ENCODE peak calls at places on chromosome 2, in ten cellular contexts. D is T-helper 1 cell; I is NCI-H2081; V is left cardiac atrium; P is osteocyte; O is stimulated activated naive CD4-positive, alpha-beta T cell; R is stimulated activated CD4-positive, alpha-beta T cell treated with anti-CD3 and anti-CD28 coated beads, Interleukin-1b, Interleukin-23, amount 100 ng/mL, for 24 hours; K is activated naive CD4-positive, alpha-beta T cell treated with anti-CD3 and anti-CD28 coated beads, Interleukin-2, amount 10 ng/mL, durations not matched to agents 7 days and 5 days; F is HTR-8/SVneo; N is GM04504. H is an unnamed sample.

GRCh38 chr2:113770929-113771328 is 14.5 kb upstream of the SLC35F5 start:
- DNase-seq in D (no peak), I (no peak), V (no peak), P (no peak), O (no peak), R (no peak), K (no peak), F (no peak), N (no peak), H (no peak)

GRCh38 chr2:10901160-10901559 is 10.6 kb upstream of the KCNF1 start:
- DNase-seq in D (no peak), I (no peak), V (no peak), P (no peak), O (no peak), R (no peak), K (no peak), F (peak), N (no peak), H (no peak)

GRCh38 chr2:160924936-160925353 is 235.3 kb upstream of the TANK start:
- DNase-seq in D (no peak), I (no peak), V (no peak), P (no peak), O (no peak), R (no peak), K (no peak), F (no peak), N (no peak), H (no peak)

GRCh38 chr2:17610521-17610920 is 70.0 kb downstream of the VSNL1 start:
- DNase-seq in D (no peak), I (no peak), V (peak), P (no peak), O (no peak), R (no peak), K (no peak), F (no peak), N (no peak), H (peak)

GRCh38 chr2:209340522-209340921 is 83.3 kb upstream of the MAP2 start:
- DNase-seq in D (no peak), I (no peak), V (no peak), P (no peak), O (no peak), R (no peak), K (no peak), F (no peak), N (no peak), H (no peak)

GRCh38 chr2:241268716-241269445 is 46.6 kb downstream of the HDLBP start:
- DNase-seq in D (no peak), I (no peak), V (no peak), P (peak), O (no peak), R (no peak), K (no peak), F (peak), N (peak), H (no peak)

GRCh38 chr2:88857951-88858406 is 166.5 kb downstream of the RPIA start:
- DNase-seq in D (no peak), I (no peak), V (no peak), P (no peak), O (no peak), R (no peak), K (no peak), F (no peak), N (no peak), H (no peak)

GRCh38 chr2:58939388-58939787 is 698.3 kb upstream of the FANCL start:
- DNase-seq in D (no peak), I (no peak), V (no peak), P (no peak), O (no peak), R (no peak), K (no peak), F (peak), N (peak), H (no peak)

GRCh38 chr2:107374261-107374660 is 452.4 kb upstream of the RGPD4 start:
- DNase-seq in D (no peak), I (no peak), V (no peak), P (no peak), O (no peak), R (no peak), K (no peak), F (no peak), N (no peak), H (no peak)

GRCh38 chr2:163934134-163934533 is 198.3 kb upstream of the FIGN start:
- DNase-seq in D (no peak), I (peak), V (no peak), P (no peak), O (no peak), R (no peak), K (no peak), F (no peak), N (no peak), H (no peak)